ENCODE peak calls at places on chromosomes 6 and 20, in four cellular contexts. H is iPS-NIHi11, P is EH, U is cardiac fibroblast. K is an unnamed sample.

GRCh38 chr6:36986704-36987047 is 680 bp upstream of the MTCH1 start:
- DNase-seq in H (no peak), U (no peak), P (no peak), K (no peak)

GRCh38 chr20:59812286-59813125 is 120.9 kb downstream of the SYCP2 start:
- DNase-seq in U (no peak), P (no peak), H (no peak), K (no peak)

GRCh38 chr6:122722746-122723145 is 56.8 kb upstream of the FABP7 start:
- DNase-seq in P (peak), H (no peak), U (peak), K (no peak)

GRCh38 chr20:51696304-51697118 is 71.7 kb downstream of the ATP9A start:
- DNase-seq in U (peak), P (peak), H (no peak), K (no peak)

GRCh38 chr6:15366879-15367278 is 121.0 kb downstream of the JARID2 start:
- DNase-seq in U (no peak), H (no peak), P (no peak), K (no peak)

GRCh38 chr6:26159417-26160273 is 72.4 kb downstream of the HFE start:
- DNase-seq in U (peak), H (no peak), P (peak), K (no peak)

GRCh38 chr20:36261389-36262105 is 25.3 kb downstream of the AAR2 start:
- DNase-seq in H (no peak), P (no peak), U (no peak), K (no peak)

GRCh38 chr6:71476371-71476770 is 187.8 kb downstream of the OGFRL1 start:
- DNase-seq in P (no peak), U (peak), H (no peak), K (no peak)

GRCh38 chr6:3884007-3884745 is 35.0 kb downstream of the FAM50B start:
- DNase-seq in P (peak), U (peak), H (no peak), K (no peak)

GRCh38 chr20:31608256-31608980 is 3.3 kb downstream of the ID1 start:
- DNase-seq in P (peak), H (peak), U (peak), K (no peak)

GRCh38 chr6:136548582-136549330 is 1.5 kb downstream of the MAP7 start:
- DNase-seq in U (no peak), P (no peak), H (no peak), K (no peak)

GRCh38 chr6:170248111-170248805 is 42.6 kb downstream of the DLL1 start:
- DNase-seq in U (no peak), H (no peak), P (no peak), K (no peak)

K was measured in stimulated activated CD4-positive, alpha-beta T cell treated with anti-CD3 and anti-CD28 coated beads, TNF-alpha, amount 100 ng/mL, for 48 hours.